ENCODE peak calls at places on chromosomes 6 and 20, in eight cellular contexts. K, R, L, F, T, G, H and E are unnamed samples.

GRCh38 chr20:21701171-21701876 is 4.1 kb upstream of the PAX1 start:
- DNase-seq in K (no peak), R (no peak), L (no peak), F (no peak), T (no peak), G (no peak), H (no peak), E (no peak)

GRCh38 chr6:138554146-138554545 is 54.9 kb upstream of the NHSL1 start:
- DNase-seq in K (no peak), R (no peak), L (no peak), F (no peak), T (no peak), G (no peak), H (no peak), E (no peak)

GRCh38 chr6:73108949-73109348 is 116.3 kb downstream of the KHDC1L start:
- DNase-seq in K (no peak), R (no peak), L (no peak), F (no peak), T (no peak), G (no peak), H (no peak), E (no peak)

GRCh38 chr6:106729848-106730247 is 100.5 kb downstream of the QRSL1 start:
- DNase-seq in K (no peak), R (no peak), L (no peak), F (no peak), T (no peak), G (no peak), H (no peak), E (no peak)

GRCh38 chr6:18307006-18307405 is 42.7 kb upstream of the DEK start:
- DNase-seq in K (peak), R (no peak), L (no peak), F (no peak), T (no peak), G (no peak), H (no peak), E (peak)

GRCh38 chr6:143346004-143346403 is 104.5 kb downstream of the ADAT2 start:
- DNase-seq in K (no peak), R (no peak), L (no peak), F (no peak), T (no peak), G (no peak), H (no peak), E (no peak)

GRCh38 chr6:753486-753885 is 60.5 kb upstream of the EXOC2 start:
- DNase-seq in K (no peak), R (no peak), L (no peak), F (no peak), T (no peak), G (no peak), H (no peak), E (no peak)

GRCh38 chr6:158674342-158674969 is 24.6 kb downstream of the SYTL3 start:
- DNase-seq in K (no peak), R (no peak), L (no peak), F (no peak), T (no peak), G (no peak), H (no peak), E (no peak)

GRCh38 chr20:3887870-3888614 is 1.1 kb upstream of the PANK2 start:
- DNase-seq in K (peak), R (peak), L (no peak), F (no peak), T (no peak), G (no peak), H (no peak), E (no peak)

GRCh38 chr6:15096894-15097837 is 148.7 kb upstream of the JARID2 start:
- DNase-seq in K (peak), R (no peak), L (no peak), F (no peak), T (no peak), G (no peak), H (no peak), E (no peak)